ENCODE peak calls at places on chromosomes 13 and 19, in six cellular contexts. One of them, this sample, is unnamed.

GRCh38 chr19:45117167-45117594 is 24.2 kb downstream of the PPP1R37 start:
- DNase-seq in IMR-90: peak; percentile 20
- DNase-seq in EL: no peak
- DNase-seq in breast epithelium: no peak
- DNase-seq in left cardiac atrium: no peak
- DNase-seq in thoracic aorta: no peak
- DNase-seq in this sample: peak; percentile 63

GRCh38 chr19:48372904-48373303 is 8.7 kb downstream of the SYNGR4 start:
- DNase-seq in IMR-90: no peak
- DNase-seq in thoracic aorta: no peak
- DNase-seq in breast epithelium: no peak
- DNase-seq in EL: no peak
- DNase-seq in left cardiac atrium: no peak
- DNase-seq in this sample: no peak

GRCh38 chr13:33218020-33218419 is 67.5 kb downstream of the STARD13 start:
- DNase-seq in IMR-90: peak; percentile 71
- DNase-seq in left cardiac atrium: no peak
- DNase-seq in thoracic aorta: no peak
- DNase-seq in breast epithelium: no peak
- DNase-seq in EL: peak; percentile 80
- DNase-seq in this sample: no peak

GRCh38 chr19:35216833-35217707 is 11.5 kb downstream of the FAM187B start:
- DNase-seq in IMR-90: no peak
- DNase-seq in EL: no peak
- DNase-seq in breast epithelium: no peak
- DNase-seq in left cardiac atrium: no peak
- DNase-seq in thoracic aorta: no peak
- DNase-seq in this sample: no peak

GRCh38 chr19:12098040-12098439 is 33.5 kb downstream of the ZNF844 start:
- DNase-seq in breast epithelium: no peak
- DNase-seq in thoracic aorta: no peak
- DNase-seq in EL: no peak
- DNase-seq in left cardiac atrium: no peak
- DNase-seq in IMR-90: no peak
- DNase-seq in this sample: no peak

GRCh38 chr19:3919793-3920192 is 13.1 kb upstream of the NMRK2 start:
- DNase-seq in thoracic aorta: no peak
- DNase-seq in breast epithelium: no peak
- DNase-seq in IMR-90: no peak
- DNase-seq in EL: no peak
- DNase-seq in left cardiac atrium: no peak
- DNase-seq in this sample: no peak

GRCh38 chr13:110047511-110047910 is 259.4 kb downstream of the COL4A1 start:
- DNase-seq in EL: no peak
- DNase-seq in IMR-90: peak; percentile 91
- DNase-seq in left cardiac atrium: peak; percentile 89
- DNase-seq in breast epithelium: no peak
- DNase-seq in thoracic aorta: peak; percentile 66
- DNase-seq in this sample: peak; percentile 83

GRCh38 chr19:45959517-45960025 is 14.1 kb downstream of the NOVA2 start:
- DNase-seq in EL: no peak
- DNase-seq in left cardiac atrium: no peak
- DNase-seq in breast epithelium: no peak
- DNase-seq in thoracic aorta: no peak
- DNase-seq in IMR-90: no peak
- DNase-seq in this sample: no peak

GRCh38 chr19:49685845-49686332 is 3.5 kb upstream of the ADM5 start:
- DNase-seq in EL: no peak
- DNase-seq in IMR-90: no peak
- DNase-seq in left cardiac atrium: no peak
- DNase-seq in breast epithelium: no peak
- DNase-seq in thoracic aorta: no peak
- DNase-seq in this sample: no peak

GRCh38 chr13:57557979-57558529 is 73.5 kb upstream of the PCDH17 start:
- DNase-seq in IMR-90: no peak
- DNase-seq in left cardiac atrium: no peak
- DNase-seq in EL: no peak
- DNase-seq in breast epithelium: no peak
- DNase-seq in thoracic aorta: no peak
- DNase-seq in this sample: no peak

GRCh38 chr13:81017525-81018152 is 676.7 kb upstream of the SPRY2 start:
- DNase-seq in EL: peak; percentile 23
- DNase-seq in thoracic aorta: no peak
- DNase-seq in left cardiac atrium: no peak
- DNase-seq in breast epithelium: no peak
- DNase-seq in IMR-90: peak; percentile 25
- DNase-seq in this sample: no peak

GRCh38 chr13:51467730-51468129 is 14.9 kb upstream of the INTS6 start:
- DNase-seq in IMR-90: no peak
- DNase-seq in EL: no peak
- DNase-seq in thoracic aorta: no peak
- DNase-seq in left cardiac atrium: no peak
- DNase-seq in breast epithelium: no peak
- DNase-seq in this sample: no peak

GRCh38 chr19:50664204-50664603 is 15.0 kb downstream of the C19orf81 start:
- DNase-seq in left cardiac atrium: no peak
- DNase-seq in breast epithelium: no peak
- DNase-seq in thoracic aorta: no peak
- DNase-seq in IMR-90: no peak
- DNase-seq in EL: no peak
- DNase-seq in this sample: no peak

GRCh38 chr19:6204866-6205723 is 69.6 kb downstream of the ACSBG2 start:
- DNase-seq in breast epithelium: peak; percentile 38
- DNase-seq in EL: no peak
- DNase-seq in thoracic aorta: no peak
- DNase-seq in left cardiac atrium: no peak
- DNase-seq in IMR-90: no peak
- DNase-seq in this sample: peak; percentile 14

GRCh38 chr13:81031996-81032395 is 691.1 kb upstream of the SPRY2 start:
- DNase-seq in IMR-90: no peak
- DNase-seq in thoracic aorta: no peak
- DNase-seq in EL: no peak
- DNase-seq in breast epithelium: no peak
- DNase-seq in left cardiac atrium: no peak
- DNase-seq in this sample: no peak

GRCh38 chr13:44768775-44769578 is 192.8 kb upstream of the TSC22D1 start:
- DNase-seq in breast epithelium: no peak
- DNase-seq in left cardiac atrium: no peak
- DNase-seq in thoracic aorta: no peak
- DNase-seq in IMR-90: peak; percentile 46
- DNase-seq in EL: no peak
- DNase-seq in this sample: no peak

GRCh38 chr19:54938906-54939305 is 8.4 kb downstream of the NLRP7 start:
- DNase-seq in left cardiac atrium: no peak
- DNase-seq in breast epithelium: no peak
- DNase-seq in EL: no peak
- DNase-seq in thoracic aorta: no peak
- DNase-seq in IMR-90: no peak
- DNase-seq in this sample: no peak

GRCh38 chr13:107375701-107376350 is 807.9 kb upstream of the ARGLU1 start:
- DNase-seq in thoracic aorta: no peak
- DNase-seq in left cardiac atrium: no peak
- DNase-seq in EL: no peak
- DNase-seq in IMR-90: no peak
- DNase-seq in breast epithelium: no peak
- DNase-seq in this sample: no peak

GRCh38 chr13:90177519-90177918 is 1170.0 kb upstream of the MIR17HG start:
- DNase-seq in EL: no peak
- DNase-seq in IMR-90: no peak
- DNase-seq in thoracic aorta: no peak
- DNase-seq in left cardiac atrium: no peak
- DNase-seq in breast epithelium: no peak
- DNase-seq in this sample: no peak

GRCh38 chr19:39671739-39672363 is 16.1 kb downstream of the LGALS16 start:
- DNase-seq in EL: peak; percentile 47
- DNase-seq in left cardiac atrium: no peak
- DNase-seq in breast epithelium: no peak
- DNase-seq in IMR-90: peak; percentile 43
- DNase-seq in thoracic aorta: no peak
- DNase-seq in this sample: no peak